ENCODE peak calls at places on chromosome X, in seven cellular contexts. One of them, this sample, is unnamed.

GRCh38 chrX:79719568-79720231 is 294.9 kb upstream of the TBX22 start:
- DNase-seq in OCI-LY7: no peak
- DNase-seq in GM12878: no peak
- DNase-seq in endothelial cell of umbilical vein: no peak
- DNase-seq in IMR-90: no peak
- DNase-seq in mammary epithelial cell: no peak
- DNase-seq in GM23248: no peak
- DNase-seq in this sample: no peak

GRCh38 chrX:43589735-43590515 is 66.2 kb upstream of the MAOA start:
- DNase-seq in GM23248: no peak
- DNase-seq in GM12878: no peak
- DNase-seq in endothelial cell of umbilical vein: no peak
- DNase-seq in mammary epithelial cell: peak; percentile 56
- DNase-seq in OCI-LY7: no peak
- DNase-seq in IMR-90: no peak
- DNase-seq in this sample: peak; percentile 59

GRCh38 chrX:15334561-15334960 is 762 bp downstream of the PIGA start:
- DNase-seq in endothelial cell of umbilical vein: no peak
- DNase-seq in IMR-90: peak; percentile 23
- DNase-seq in GM12878: no peak
- DNase-seq in GM23248: peak; percentile 64
- DNase-seq in mammary epithelial cell: peak; percentile 74
- DNase-seq in OCI-LY7: peak; percentile 11
- DNase-seq in this sample: no peak

GRCh38 chrX:14528629-14529287 is 578 bp upstream of the GLRA2 start:
- DNase-seq in mammary epithelial cell: peak; percentile 60
- DNase-seq in IMR-90: peak; percentile 5
- DNase-seq in endothelial cell of umbilical vein: no peak
- DNase-seq in OCI-LY7: peak; percentile 17
- DNase-seq in GM12878: peak; percentile 4
- DNase-seq in GM23248: peak; percentile 53
- DNase-seq in this sample: peak; percentile 71

GRCh38 chrX:133991814-133992213 is 6.4 kb upstream of the GPC3 start:
- DNase-seq in GM12878: no peak
- DNase-seq in mammary epithelial cell: no peak
- DNase-seq in GM23248: no peak
- DNase-seq in IMR-90: no peak
- DNase-seq in endothelial cell of umbilical vein: no peak
- DNase-seq in OCI-LY7: no peak
- DNase-seq in this sample: no peak

GRCh38 chrX:19751068-19751467 is 136.3 kb downstream of the SH3KBP1 start:
- DNase-seq in OCI-LY7: no peak
- DNase-seq in IMR-90: no peak
- DNase-seq in mammary epithelial cell: no peak
- DNase-seq in endothelial cell of umbilical vein: no peak
- DNase-seq in GM23248: peak; percentile 6
- DNase-seq in GM12878: no peak
- DNase-seq in this sample: no peak

GRCh38 chrX:135951291-135951690 is 22.5 kb downstream of the MMGT1 start:
- DNase-seq in IMR-90: no peak
- DNase-seq in GM12878: no peak
- DNase-seq in mammary epithelial cell: no peak
- DNase-seq in OCI-LY7: no peak
- DNase-seq in GM23248: no peak
- DNase-seq in endothelial cell of umbilical vein: no peak
- DNase-seq in this sample: no peak

GRCh38 chrX:31349515-31349914 is 277.7 kb upstream of the FTHL17 start:
- DNase-seq in OCI-LY7: no peak
- DNase-seq in endothelial cell of umbilical vein: no peak
- DNase-seq in IMR-90: no peak
- DNase-seq in mammary epithelial cell: no peak
- DNase-seq in GM23248: no peak
- DNase-seq in GM12878: no peak
- DNase-seq in this sample: no peak

GRCh38 chrX:110791206-110791605 is 4.4 kb downstream of the CHRDL1 start:
- DNase-seq in GM23248: no peak
- DNase-seq in OCI-LY7: no peak
- DNase-seq in GM12878: no peak
- DNase-seq in mammary epithelial cell: no peak
- DNase-seq in endothelial cell of umbilical vein: no peak
- DNase-seq in IMR-90: no peak
- DNase-seq in this sample: no peak

GRCh38 chrX:133812382-133812781 is 173.0 kb downstream of the GPC3 start:
- DNase-seq in mammary epithelial cell: no peak
- DNase-seq in OCI-LY7: no peak
- DNase-seq in GM12878: no peak
- DNase-seq in IMR-90: no peak
- DNase-seq in endothelial cell of umbilical vein: no peak
- DNase-seq in GM23248: no peak
- DNase-seq in this sample: no peak

GRCh38 chrX:114581528-114582263 is 2.2 kb upstream of the HTR2C start:
- DNase-seq in endothelial cell of umbilical vein: no peak
- DNase-seq in IMR-90: no peak
- DNase-seq in GM12878: no peak
- DNase-seq in OCI-LY7: no peak
- DNase-seq in GM23248: peak; percentile 24
- DNase-seq in mammary epithelial cell: no peak
- DNase-seq in this sample: peak; percentile 25

GRCh38 chrX:81414630-81415029 is 212.7 kb downstream of the SH3BGRL start:
- DNase-seq in OCI-LY7: no peak
- DNase-seq in GM23248: peak; percentile 4
- DNase-seq in GM12878: no peak
- DNase-seq in endothelial cell of umbilical vein: no peak
- DNase-seq in mammary epithelial cell: no peak
- DNase-seq in IMR-90: no peak
- DNase-seq in this sample: no peak

GRCh38 chrX:16023790-16024734 is 99.3 kb upstream of the GRPR start:
- DNase-seq in endothelial cell of umbilical vein: no peak
- DNase-seq in mammary epithelial cell: peak; percentile 80
- DNase-seq in OCI-LY7: no peak
- DNase-seq in GM12878: peak; percentile 77
- DNase-seq in IMR-90: peak; percentile 58
- DNase-seq in GM23248: peak; percentile 72
- DNase-seq in this sample: no peak

GRCh38 chrX:49868739-49869138 is 10.5 kb upstream of the USP27X start:
- DNase-seq in GM12878: no peak
- DNase-seq in GM23248: no peak
- DNase-seq in endothelial cell of umbilical vein: no peak
- DNase-seq in IMR-90: no peak
- DNase-seq in OCI-LY7: no peak
- DNase-seq in mammary epithelial cell: no peak
- DNase-seq in this sample: no peak

GRCh38 chrX:39813631-39814246 is 284.0 kb downstream of the BCOR start:
- DNase-seq in endothelial cell of umbilical vein: peak; percentile 36
- DNase-seq in mammary epithelial cell: peak; percentile 34
- DNase-seq in GM12878: no peak
- DNase-seq in IMR-90: peak; percentile 69
- DNase-seq in GM23248: peak; percentile 74
- DNase-seq in OCI-LY7: no peak
- DNase-seq in this sample: peak; percentile 45

GRCh38 chrX:110425222-110425621 is 66.6 kb downstream of the RTL9 start:
- DNase-seq in GM23248: no peak
- DNase-seq in IMR-90: no peak
- DNase-seq in mammary epithelial cell: no peak
- DNase-seq in GM12878: no peak
- DNase-seq in OCI-LY7: no peak
- DNase-seq in endothelial cell of umbilical vein: no peak
- DNase-seq in this sample: no peak

GRCh38 chrX:55342533-55343501 is 78.1 kb upstream of the PAGE3 start:
- DNase-seq in mammary epithelial cell: peak; percentile 55
- DNase-seq in IMR-90: no peak
- DNase-seq in endothelial cell of umbilical vein: peak; percentile 41
- DNase-seq in GM12878: peak; percentile 21
- DNase-seq in GM23248: peak; percentile 25
- DNase-seq in OCI-LY7: peak; percentile 33
- DNase-seq in this sample: no peak

GRCh38 chrX:106802388-106803275 is at the start of gene TBC1D8B:
- DNase-seq in IMR-90: peak; percentile 92
- DNase-seq in GM12878: peak; percentile 50
- DNase-seq in mammary epithelial cell: peak; percentile 88
- DNase-seq in endothelial cell of umbilical vein: peak; percentile 91
- DNase-seq in GM23248: peak; percentile 91
- DNase-seq in OCI-LY7: peak; percentile 75
- DNase-seq in this sample: peak; percentile 86

GRCh38 chrX:133085785-133086184 is 11.1 kb downstream of the USP26 start:
- DNase-seq in GM23248: no peak
- DNase-seq in GM12878: no peak
- DNase-seq in IMR-90: no peak
- DNase-seq in endothelial cell of umbilical vein: no peak
- DNase-seq in mammary epithelial cell: peak; percentile 83
- DNase-seq in OCI-LY7: no peak
- DNase-seq in this sample: no peak

GRCh38 chrX:19846995-19847790 is 40.2 kb downstream of the SH3KBP1 start:
- DNase-seq in OCI-LY7: no peak
- DNase-seq in endothelial cell of umbilical vein: peak; percentile 38
- DNase-seq in mammary epithelial cell: peak; percentile 65
- DNase-seq in IMR-90: peak; percentile 89
- DNase-seq in GM12878: no peak
- DNase-seq in GM23248: peak; percentile 87
- DNase-seq in this sample: peak; percentile 58

GRCh38 chrX:135632353-135632752 is 81.1 kb upstream of the CT45A1 start:
- DNase-seq in endothelial cell of umbilical vein: no peak
- DNase-seq in GM12878: peak; percentile 21
- DNase-seq in mammary epithelial cell: no peak
- DNase-seq in IMR-90: no peak
- DNase-seq in OCI-LY7: peak; percentile 2
- DNase-seq in GM23248: no peak
- DNase-seq in this sample: no peak

GRCh38 chrX:40773188-40773587 is 37.8 kb upstream of the MED14 start:
- DNase-seq in IMR-90: no peak
- DNase-seq in mammary epithelial cell: no peak
- DNase-seq in GM23248: no peak
- DNase-seq in GM12878: no peak
- DNase-seq in endothelial cell of umbilical vein: no peak
- DNase-seq in OCI-LY7: no peak
- DNase-seq in this sample: no peak

GRCh38 chrX:2677764-2678163 is 13.3 kb upstream of the CD99 start:
- DNase-seq in IMR-90: peak; percentile 99
- DNase-seq in OCI-LY7: no peak
- DNase-seq in GM12878: no peak
- DNase-seq in mammary epithelial cell: peak; percentile 92
- DNase-seq in endothelial cell of umbilical vein: peak; percentile 79
- DNase-seq in GM23248: peak; percentile 100
- DNase-seq in this sample: peak; percentile 80

GRCh38 chrX:131063613-131064012 is 5.5 kb downstream of the ARHGAP36 start:
- DNase-seq in IMR-90: no peak
- DNase-seq in GM12878: no peak
- DNase-seq in GM23248: no peak
- DNase-seq in endothelial cell of umbilical vein: no peak
- DNase-seq in mammary epithelial cell: no peak
- DNase-seq in OCI-LY7: peak; percentile 3
- DNase-seq in this sample: no peak

GRCh38 chrX:17413228-17413627 is 38.2 kb downstream of the NHS start:
- DNase-seq in endothelial cell of umbilical vein: no peak
- DNase-seq in IMR-90: peak; percentile 88
- DNase-seq in mammary epithelial cell: peak; percentile 91
- DNase-seq in GM12878: no peak
- DNase-seq in OCI-LY7: no peak
- DNase-seq in GM23248: peak; percentile 80
- DNase-seq in this sample: no peak

GRCh38 chrX:68634649-68635227 is 12.7 kb upstream of the STARD8 start:
- DNase-seq in endothelial cell of umbilical vein: no peak
- DNase-seq in mammary epithelial cell: no peak
- DNase-seq in GM12878: no peak
- DNase-seq in IMR-90: peak; percentile 26
- DNase-seq in OCI-LY7: no peak
- DNase-seq in GM23248: peak; percentile 22
- DNase-seq in this sample: no peak
- H3K4me3 ChIP-seq in endothelial cell of umbilical vein: no peak overlapping the region
- H3K4me3 ChIP-seq in mammary epithelial cell: no peak overlapping the region
- H3K4me3 ChIP-seq in GM12878: no peak overlapping the region
- H3K4me3 ChIP-seq in IMR-90: no peak overlapping the region
- H3K4me3 ChIP-seq in OCI-LY7: no peak overlapping the region
- H3K4me3 ChIP-seq in GM23248: no peak overlapping the region
- H3K4me3 ChIP-seq in this sample: no peak overlapping the region

GRCh38 chrX:154350429-154351182 is 23.8 kb downstream of the FLNA start:
- DNase-seq in mammary epithelial cell: no peak
- DNase-seq in GM23248: peak; percentile 25
- DNase-seq in IMR-90: no peak
- DNase-seq in endothelial cell of umbilical vein: no peak
- DNase-seq in OCI-LY7: no peak
- DNase-seq in GM12878: no peak
- DNase-seq in this sample: no peak
- H4K20me1 ChIP-seq in mammary epithelial cell: peaks cover 12% of the 10 kb centered on the region
- H4K20me1 ChIP-seq in GM23248: no peaks in the 10 kb centered on the region
- H4K20me1 ChIP-seq in IMR-90: peaks cover 85% of the 10 kb centered on the region
- H4K20me1 ChIP-seq in endothelial cell of umbilical vein: no peaks in the 10 kb centered on the region
- H4K20me1 ChIP-seq in OCI-LY7: no peaks in the 10 kb centered on the region
- H4K20me1 ChIP-seq in GM12878: no peaks in the 10 kb centered on the region
- H4K20me1 ChIP-seq in this sample: peaks cover 4% of the 10 kb centered on the region

DNA sequence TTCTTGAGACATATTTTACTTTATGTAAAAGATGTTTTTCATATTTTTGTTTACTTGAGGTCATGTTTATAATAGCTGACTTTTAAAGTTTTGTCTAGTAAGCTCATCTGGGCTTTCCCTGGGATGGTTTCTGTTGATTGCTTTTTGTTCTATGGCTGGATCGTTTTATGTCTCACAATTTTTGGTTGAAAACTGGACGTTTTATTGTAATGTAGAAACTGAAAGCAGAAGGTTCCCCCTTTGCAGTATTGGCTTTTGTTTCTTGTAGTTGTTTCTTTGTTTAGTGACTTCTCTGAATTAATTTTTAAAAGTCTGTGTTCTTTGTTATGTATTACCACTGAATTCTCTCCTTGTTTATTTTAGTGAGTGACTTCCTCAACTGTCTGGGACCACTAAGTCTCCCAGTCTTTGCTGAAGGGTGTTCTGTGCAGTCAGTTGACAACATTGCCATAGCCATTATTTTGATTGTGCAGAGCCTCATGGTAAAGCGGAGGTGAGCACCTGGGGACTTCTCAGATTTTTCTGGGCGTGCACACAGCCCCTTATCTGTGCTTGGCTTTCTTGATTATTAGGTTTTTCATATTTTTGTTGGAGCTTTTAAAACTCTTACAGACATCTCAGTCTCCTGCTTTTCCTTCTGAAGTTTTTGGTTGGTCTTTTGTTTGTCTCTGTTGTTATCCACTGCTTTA is 31.0 kb downstream of the KDM6A start:
- DNase-seq in IMR-90: no peak
- DNase-seq in endothelial cell of umbilical vein: no peak
- DNase-seq in GM23248: peak; percentile 3
- DNase-seq in OCI-LY7: peak; percentile 49
- DNase-seq in mammary epithelial cell: no peak
- DNase-seq in GM12878: no peak
- DNase-seq in this sample: no peak
- H3K4me3 ChIP-seq in IMR-90: no peak overlapping the region
- H3K4me3 ChIP-seq in endothelial cell of umbilical vein: no peak overlapping the region
- H3K4me3 ChIP-seq in GM23248: peak overlapping the region; percentile 19
- H3K4me3 ChIP-seq in OCI-LY7: peak overlapping the region; percentile 59
- H3K4me3 ChIP-seq in mammary epithelial cell: no peak overlapping the region
- H3K4me3 ChIP-seq in GM12878: peak overlapping the region; percentile 53
- H3K4me3 ChIP-seq in this sample: no peak overlapping the region

DNA sequence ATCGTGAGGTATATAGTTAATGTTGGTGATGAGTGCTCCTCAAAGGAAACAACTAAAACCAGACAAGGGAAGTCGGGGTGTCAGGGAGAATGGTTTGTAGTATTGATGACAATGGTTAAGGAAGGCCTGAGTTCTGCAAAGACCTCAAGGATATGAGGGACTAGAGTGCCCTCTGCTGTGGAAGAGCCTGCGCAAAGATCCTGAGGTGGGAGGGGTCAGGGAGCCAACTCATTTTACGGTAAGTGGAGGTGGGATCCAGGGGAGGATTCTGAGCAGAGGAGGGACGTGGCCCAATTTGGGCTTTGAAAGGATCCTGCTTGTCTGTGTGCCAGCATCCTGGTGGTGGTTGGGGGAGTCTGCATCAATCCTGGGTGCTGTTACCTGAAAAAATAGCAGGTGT is 11.3 kb downstream of the UBA1 start:
- DNase-seq in mammary epithelial cell: no peak
- DNase-seq in OCI-LY7: no peak
- DNase-seq in GM23248: no peak
- DNase-seq in GM12878: no peak
- DNase-seq in IMR-90: no peak
- DNase-seq in endothelial cell of umbilical vein: no peak
- DNase-seq in this sample: no peak
- H4K20me1 ChIP-seq in mammary epithelial cell: peaks cover 5% of the 10 kb centered on the region
- H4K20me1 ChIP-seq in OCI-LY7: no peaks in the 10 kb centered on the region
- H4K20me1 ChIP-seq in GM23248: no peaks in the 10 kb centered on the region
- H4K20me1 ChIP-seq in GM12878: no peaks in the 10 kb centered on the region
- H4K20me1 ChIP-seq in IMR-90: peaks cover 55% of the 10 kb centered on the region
- H4K20me1 ChIP-seq in endothelial cell of umbilical vein: no peaks in the 10 kb centered on the region
- H4K20me1 ChIP-seq in this sample: no peaks in the 10 kb centered on the region

This sample was measured in hepatocyte.